ENCODE peak calls at places on chromosomes 3 and 15, in seven cellular contexts. E is HTR-8/SVneo, M is iPS DF 19.7, X is GM12891, Y is NCI-H446, B is neural crest cell, N is lower lobe of right lung. W is an unnamed sample.

GRCh38 chr3:149967067-149967685 is 3.5 kb downstream of the PFN2 start:
- DNase-seq in X (no peak), B (no peak), Y (peak), N (no peak), M (no peak), E (peak), W (peak)

GRCh38 chr3:50324351-50325144 is 2.0 kb upstream of the HYAL2 start:
- DNase-seq in E (no peak), M (no peak), B (peak), N (peak), Y (peak), X (no peak), W (no peak)

GRCh38 chr3:66498718-66499611 is 1.9 kb downstream of the LRIG1 start:
- DNase-seq in B (no peak), Y (no peak), E (no peak), N (no peak), X (no peak), M (no peak), W (no peak)

GRCh38 chr15:39581501-39582285 is 814 bp downstream of the THBS1 start:
- DNase-seq in M (no peak), N (peak), E (peak), X (no peak), Y (no peak), B (peak), W (no peak)

GRCh38 chr3:36372534-36372935 is 7.8 kb upstream of the STAC start:
- DNase-seq in N (no peak), M (no peak), Y (no peak), X (no peak), B (no peak), E (no peak), W (no peak)

GRCh38 chr3:156488771-156489170 is 66.1 kb downstream of the SSR3 start:
- DNase-seq in M (no peak), B (no peak), E (no peak), Y (no peak), N (no peak), X (no peak), W (no peak)

GRCh38 chr3:113132571-113132996 is 78.8 kb upstream of the BOC start:
- DNase-seq in N (no peak), E (no peak), B (no peak), M (no peak), Y (no peak), X (no peak), W (no peak)

GRCh38 chr3:101466465-101467309 is 46.3 kb downstream of the SENP7 start:
- DNase-seq in N (peak), Y (no peak), X (no peak), E (no peak), M (peak), B (peak), W (no peak)

GRCh38 chr15:69337133-69337532 is 38.4 kb downstream of the PAQR5 start:
- DNase-seq in Y (no peak), M (no peak), E (no peak), N (no peak), B (no peak), X (no peak), W (no peak)

GRCh38 chr3:88704316-88704715 is 403.1 kb upstream of the EPHA3 start:
- DNase-seq in Y (no peak), B (no peak), N (no peak), M (no peak), X (no peak), E (no peak), W (no peak)

GRCh38 chr3:47394140-47394855 is 13.5 kb downstream of the PTPN23 start:
- DNase-seq in Y (no peak), M (no peak), E (no peak), X (no peak), N (no peak), B (no peak), W (no peak)

GRCh38 chr3:182808041-182808765 is 14.9 kb downstream of the ATP11B start:
- DNase-seq in M (no peak), N (no peak), X (no peak), Y (no peak), E (no peak), B (no peak), W (no peak)

GRCh38 chr15:47987461-47987860 is 133.3 kb upstream of the SLC24A5 start:
- DNase-seq in Y (no peak), M (no peak), N (no peak), X (no peak), E (no peak), B (no peak), W (no peak)

GRCh38 chr3:37458162-37458895 is 283.9 kb upstream of the LRRFIP2 start:
- DNase-seq in Y (no peak), X (no peak), M (no peak), E (no peak), N (no peak), B (no peak), W (no peak)

GRCh38 chr3:181936774-181937173 is 225.0 kb downstream of the SOX2 start:
- DNase-seq in N (no peak), E (no peak), X (no peak), Y (no peak), B (no peak), M (no peak), W (no peak)

GRCh38 chr15:69034352-69034751 is 19.9 kb downstream of the NOX5 start:
- DNase-seq in Y (no peak), N (no peak), X (no peak), E (peak), B (no peak), M (no peak), W (no peak)

GRCh38 chr3:36956155-36956554 is 11.3 kb upstream of the TRANK1 start:
- DNase-seq in M (no peak), B (no peak), Y (no peak), E (no peak), N (no peak), X (no peak), W (no peak)

GRCh38 chr15:32091505-32092380 is 61.4 kb downstream of the CHRNA7 start:
- DNase-seq in Y (no peak), B (no peak), M (no peak), N (no peak), E (no peak), X (no peak), W (no peak)

GRCh38 chr3:31407665-31408064 is 125.1 kb upstream of the STT3B start:
- DNase-seq in X (no peak), N (no peak), M (no peak), E (no peak), Y (no peak), B (no peak), W (no peak)

GRCh38 chr15:51775967-51776816 is 24.8 kb downstream of the TMOD2 start:
- DNase-seq in X (peak), M (peak), Y (peak), E (peak), B (peak), N (no peak), W (peak)

GRCh38 chr15:98232761-98233160 is 272.3 kb downstream of the ARRDC4 start:
- DNase-seq in E (no peak), X (no peak), N (no peak), M (no peak), B (no peak), Y (no peak), W (no peak)

GRCh38 chr3:129360224-129360623 is 68.2 kb downstream of the EFCAB12 start:
- DNase-seq in M (no peak), X (no peak), E (no peak), Y (no peak), N (no peak), B (no peak), W (no peak)

GRCh38 chr3:177478170-177478859 is 281.0 kb upstream of the TBL1XR1 start:
- DNase-seq in X (no peak), E (peak), B (no peak), M (no peak), Y (peak), N (no peak), W (no peak)

GRCh38 chr15:56174649-56175048 is 69.0 kb downstream of the RFX7 start:
- DNase-seq in M (no peak), B (no peak), X (no peak), Y (no peak), E (no peak), N (no peak), W (no peak)

GRCh38 chr15:41115652-41116115 is 396 bp downstream of the INO80 start:
- DNase-seq in X (peak), Y (peak), E (peak), N (peak), M (no peak), B (no peak), W (peak)

GRCh38 chr15:97998307-97999071 is 38.0 kb downstream of the ARRDC4 start:
- DNase-seq in X (no peak), E (no peak), M (no peak), N (no peak), B (no peak), Y (no peak), W (no peak)

GRCh38 chr3:38334656-38335055 is 11.9 kb upstream of the XYLB start:
- DNase-seq in E (no peak), N (no peak), Y (no peak), B (no peak), M (no peak), X (no peak), W (no peak)

GRCh38 chr3:61682671-61683408 is 121.5 kb downstream of the PTPRG start:
- DNase-seq in E (no peak), X (no peak), M (no peak), B (no peak), N (no peak), Y (no peak), W (peak)

GRCh38 chr3:71163216-71163918 is 420.2 kb downstream of the FOXP1 start:
- DNase-seq in X (no peak), N (no peak), Y (no peak), E (no peak), B (no peak), M (no peak), W (no peak)

GRCh38 chr3:185195652-185196051 is 42.8 kb upstream of the C3orf70 start:
- DNase-seq in E (no peak), B (no peak), Y (no peak), N (no peak), X (no peak), M (no peak), W (no peak)

GRCh38 chr15:40108061-40108854 is 421 bp downstream of the BMF start:
- DNase-seq in E (no peak), X (no peak), Y (peak), M (no peak), N (peak), B (no peak), W (no peak)

GRCh38 chr3:179464296-179465092 is 13.2 kb upstream of the GNB4 start:
- DNase-seq in E (no peak), Y (no peak), M (no peak), N (peak), B (no peak), X (no peak), W (no peak)

GRCh38 chr3:187811580-187812250 is 66.4 kb upstream of the BCL6 start:
- DNase-seq in B (no peak), Y (peak), M (no peak), N (no peak), E (no peak), X (no peak), W (no peak)

GRCh38 chr3:41900265-41900664 is 61.6 kb downstream of the ULK4 start:
- DNase-seq in B (no peak), E (peak), X (no peak), N (no peak), M (no peak), Y (peak), W (no peak)

GRCh38 chr3:18007980-18008379 is 265.5 kb upstream of the TBC1D5 start:
- DNase-seq in N (no peak), X (no peak), B (no peak), Y (no peak), E (no peak), M (no peak), W (no peak)

GRCh38 chr3:51789437-51789836 is 10.4 kb upstream of the IQCF6 start:
- DNase-seq in B (no peak), M (no peak), X (no peak), Y (no peak), N (no peak), E (no peak), W (no peak)

GRCh38 chr3:196883361-196883760 is 15.6 kb downstream of the SENP5 start:
- DNase-seq in N (no peak), E (no peak), Y (no peak), B (no peak), M (no peak), X (no peak), W (no peak)